ENCODE peak calls at places on chromosomes 11 and 22, in six cellular contexts. U is GM12891; N is ovary; P is SJSA1; A is upper lobe of right lung; V is effector CD4-positive, alpha-beta T cell. E is an unnamed sample.

GRCh38 chr22:46580940-46581579 is 39.1 kb upstream of the GRAMD4 start:
- DNase-seq in U (no peak), N (no peak), P (no peak), A (no peak), V (no peak), E (no peak)

GRCh38 chr11:46655631-46656030 is 38.3 kb downstream of the ATG13 start:
- DNase-seq in U (no peak), N (no peak), P (no peak), A (no peak), V (no peak), E (no peak)

GRCh38 chr11:60175860-60176275 is 7.0 kb downstream of the MS4A6A start:
- DNase-seq in U (no peak), N (no peak), P (no peak), A (no peak), V (no peak), E (no peak)

GRCh38 chr11:112958670-112959069 is 2.5 kb upstream of the NCAM1 start:
- DNase-seq in U (no peak), N (no peak), P (peak), A (no peak), V (no peak), E (no peak)

GRCh38 chr22:49370841-49371301 is 456.8 kb downstream of the BRD1 start:
- DNase-seq in U (no peak), N (no peak), P (no peak), A (peak), V (no peak), E (no peak)

GRCh38 chr22:24938741-24939341 is 7.7 kb downstream of the LHFPL7 start:
- DNase-seq in U (peak), N (no peak), P (no peak), A (no peak), V (peak), E (peak)

GRCh38 chr11:125156346-125156745 is 8.2 kb upstream of the PKNOX2 start:
- DNase-seq in U (no peak), N (no peak), P (no peak), A (no peak), V (no peak), E (no peak)

GRCh38 chr11:123473941-123474668 is 44.0 kb downstream of the GRAMD1B start:
- DNase-seq in U (no peak), N (no peak), P (no peak), A (no peak), V (no peak), E (no peak)

GRCh38 chr11:93648168-93648567 is 13.3 kb upstream of the CEP295 start:
- DNase-seq in U (no peak), N (no peak), P (no peak), A (no peak), V (no peak), E (no peak)

GRCh38 chr22:20647586-20648305 is 126.2 kb upstream of the SERPIND1 start:
- DNase-seq in U (no peak), N (no peak), P (peak), A (no peak), V (no peak), E (no peak)

GRCh38 chr22:42930810-42931420 is 73.8 kb upstream of the ARFGAP3 start:
- DNase-seq in U (no peak), N (no peak), P (peak), A (peak), V (no peak), E (no peak)

GRCh38 chr22:19800306-19800705 is 39.7 kb downstream of the TBX1 start:
- DNase-seq in U (no peak), N (no peak), P (no peak), A (no peak), V (no peak), E (no peak)

GRCh38 chr11:82229346-82229745 is 504.3 kb downstream of the FAM181B start:
- DNase-seq in U (no peak), N (no peak), P (no peak), A (no peak), V (no peak), E (no peak)

GRCh38 chr22:27391092-27391770 is 410.3 kb downstream of the MN1 start:
- DNase-seq in U (no peak), N (peak), P (no peak), A (no peak), V (no peak), E (no peak)